ENCODE peak calls at places on chromosomes 12 and 14, in eight cellular contexts. E, J, U, X, S, H, N and W are unnamed samples.

GRCh38 chr12:98397323-98398105 is 117.9 kb upstream of the TMPO start:
- DNase-seq in E (peak; percentile 88), X (peak; percentile 67), S (no peak), U (peak; percentile 80), J (peak; percentile 83), N (peak; percentile 84), H (peak; percentile 82), W (peak; percentile 81)

GRCh38 chr14:58752782-58753181 is 115.0 kb downstream of the DACT1 start:
- DNase-seq in U (no peak), E (no peak), J (peak; percentile 88), N (peak; percentile 87), H (peak; percentile 91), S (no peak), X (no peak), W (no peak)

GRCh38 chr12:122819209-122819805 is 15.9 kb upstream of the HIP1R start:
- DNase-seq in E (no peak), J (no peak), N (no peak), X (no peak), U (no peak), H (no peak), S (no peak), W (no peak)

GRCh38 chr14:50320279-50320678 is 8.2 kb downstream of the DMAC2L start:
- DNase-seq in U (no peak), S (peak; percentile 39), E (no peak), N (no peak), X (peak; percentile 55), H (no peak), J (no peak), W (no peak)

GRCh38 chr12:67772276-67773169 is 124.0 kb downstream of the DYRK2 start:
- DNase-seq in E (no peak), X (no peak), N (no peak), S (peak; percentile 60), H (peak; percentile 16), U (no peak), J (no peak), W (no peak)

GRCh38 chr12:30898846-30899245 is 27.7 kb upstream of the TSPAN11 start:
- DNase-seq in S (no peak), J (no peak), E (no peak), N (no peak), U (no peak), H (no peak), X (no peak), W (no peak)

GRCh38 chr14:98822917-98823316 is 449.1 kb downstream of the BCL11B start:
- DNase-seq in E (no peak), J (no peak), H (no peak), N (no peak), S (no peak), X (no peak), U (no peak), W (no peak)

GRCh38 chr12:69027411-69027811 is 94.4 kb upstream of the CPM start:
- DNase-seq in H (no peak), X (no peak), E (no peak), N (no peak), J (no peak), U (no peak), S (no peak), W (no peak)

GRCh38 chr12:89895101-89895500 is 186.5 kb upstream of the ATP2B1 start:
- DNase-seq in H (no peak), E (no peak), U (no peak), X (no peak), S (no peak), N (no peak), J (no peak), W (no peak)

GRCh38 chr14:100370003-100370402 is 46.9 kb downstream of the SLC25A47 start:
- DNase-seq in S (no peak), N (no peak), X (no peak), J (no peak), U (no peak), H (no peak), E (no peak), W (no peak)

GRCh38 chr12:96236221-96236822 is 42.1 kb downstream of the ELK3 start:
- DNase-seq in J (no peak), S (no peak), N (peak; percentile 75), X (no peak), U (no peak), E (no peak), H (peak; percentile 19), W (peak; percentile 67)

GRCh38 chr12:20144341-20144740 is 224.0 kb upstream of the PDE3A start:
- DNase-seq in J (no peak), X (no peak), N (no peak), E (no peak), S (no peak), H (no peak), U (no peak), W (no peak)

GRCh38 chr12:57089259-57090245 is 638 bp downstream of the NAB2 start:
- DNase-seq in E (peak; percentile 61), N (peak; percentile 86), X (no peak), H (peak; percentile 73), S (no peak), J (peak; percentile 88), U (no peak), W (no peak)

GRCh38 chr12:48824112-48824511 is 5.8 kb downstream of the CACNB3 start:
- DNase-seq in J (peak; percentile 59), X (no peak), U (no peak), N (no peak), S (no peak), H (no peak), E (no peak), W (no peak)

GRCh38 chr12:50387487-50387886 is 8.9 kb downstream of the FAM186A start:
- DNase-seq in J (no peak), H (no peak), U (no peak), S (no peak), X (peak; percentile 47), N (no peak), E (no peak), W (no peak)

GRCh38 chr14:81594012-81594411 is 60.4 kb upstream of the SEL1L start:
- DNase-seq in J (no peak), H (peak; percentile 92), U (no peak), N (no peak), X (no peak), S (no peak), E (no peak), W (no peak)

GRCh38 chr14:51419685-51420084 is 179.6 kb downstream of the TMX1 start:
- DNase-seq in S (no peak), X (no peak), U (no peak), N (no peak), E (no peak), J (no peak), H (no peak), W (peak; percentile 86)

GRCh38 chr12:18332173-18332572 is 70.9 kb downstream of the PIK3C2G start:
- DNase-seq in S (no peak), X (no peak), N (no peak), U (no peak), J (no peak), H (no peak), E (no peak), W (no peak)

GRCh38 chr12:16300222-16300621 is 22.7 kb upstream of the SLC15A5 start:
- DNase-seq in H (no peak), N (no peak), J (no peak), X (no peak), U (no peak), S (peak; percentile 39), E (no peak), W (no peak)

DNA sequence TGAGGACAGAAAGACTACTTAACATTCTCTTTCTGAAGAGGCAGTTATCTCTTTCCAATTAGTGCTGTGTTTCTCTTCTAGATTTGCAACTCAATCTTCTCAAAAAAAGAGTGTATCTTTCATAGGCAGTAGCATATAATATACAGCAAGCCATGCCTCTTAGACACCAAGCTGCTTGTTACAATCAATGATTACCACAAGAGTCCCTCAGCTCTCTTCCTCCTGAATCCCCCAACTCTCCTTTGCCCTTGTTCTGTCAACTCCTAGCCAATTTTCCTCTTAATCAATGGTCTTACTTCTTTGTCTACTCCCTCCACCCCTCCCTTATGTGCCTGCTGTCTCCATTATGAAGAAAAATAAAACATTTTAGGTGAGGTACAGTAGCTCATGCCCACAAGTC is 2.6 kb downstream of the TMTC1 start:
- DNase-seq in U (no peak), S (no peak), N (no peak), H (no peak), X (no peak), E (no peak), J (no peak), W (no peak)
- H3K4me3 ChIP-seq in U (no peak overlapping the region), S (peak overlapping the region; percentile 79), N (peak overlapping the region; percentile 80), H (no peak overlapping the region), X (peak overlapping the region; percentile 75), E (no peak overlapping the region), J (peak overlapping the region; percentile 70), W (no peak overlapping the region)

GRCh38 chr14:20334017-20334416 is 938 bp upstream of the CCNB1IP1 start:
- DNase-seq in X (no peak), N (no peak), H (no peak), U (no peak), S (no peak), E (no peak), J (no peak), W (no peak)
- H3K4me3 ChIP-seq in X (no peak overlapping the region), N (no peak overlapping the region), H (no peak overlapping the region), U (no peak overlapping the region), S (no peak overlapping the region), E (no peak overlapping the region), J (no peak overlapping the region), W (no peak overlapping the region)

GRCh38 chr14:104589338-104590195 is 10.0 kb downstream of the C14orf180 start:
- DNase-seq in H (no peak), X (no peak), E (no peak), J (no peak), S (no peak), U (no peak), N (no peak), W (no peak)

GRCh38 chr14:104585966-104586702 is 6.6 kb downstream of the C14orf180 start:
- DNase-seq in X (no peak), J (no peak), S (no peak), U (no peak), E (no peak), H (no peak), N (no peak), W (no peak)

GRCh38 chr14:104588066-104588857 is 8.7 kb downstream of the C14orf180 start:
- DNase-seq in X (no peak), J (no peak), E (no peak), N (no peak), U (no peak), S (no peak), H (no peak), W (no peak)

GRCh38 chr14:104586832-104587620 is 7.5 kb downstream of the C14orf180 start:
- DNase-seq in X (peak; percentile 14), U (no peak), H (peak; percentile 16), S (no peak), N (no peak), J (no peak), E (no peak), W (no peak)

DNA sequence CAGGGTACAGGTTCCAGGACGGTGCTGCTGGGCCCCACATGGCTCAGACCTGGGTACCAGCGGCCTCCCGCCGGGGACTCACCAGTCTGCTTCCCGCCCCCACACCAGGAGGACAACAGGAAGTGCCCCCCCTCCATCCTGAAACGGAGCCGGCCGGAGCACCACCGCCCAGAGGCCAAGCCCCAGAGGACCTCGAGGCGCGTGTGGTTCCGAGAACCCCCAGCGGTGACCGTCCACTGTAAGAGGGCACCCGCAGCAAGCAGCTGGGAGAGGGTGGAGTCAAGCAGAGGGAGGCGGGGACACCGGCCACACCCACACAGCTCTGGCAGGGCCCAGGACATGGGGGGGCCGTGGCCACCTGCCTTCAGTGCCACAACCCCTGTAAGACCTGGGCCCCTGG is 8.1 kb downstream of the C14orf180 start:
- DNase-seq in S (no peak), U (no peak), X (no peak), J (no peak), H (no peak), E (no peak), N (no peak), W (no peak)
- H3K4me3 ChIP-seq in S (no peak overlapping the region), U (no peak overlapping the region), X (no peak overlapping the region), J (no peak overlapping the region), H (no peak overlapping the region), E (no peak overlapping the region), N (no peak overlapping the region), W (no peak overlapping the region)

GRCh38 chr12:6360578-6361490 is 14.5 kb downstream of the SCNN1A start:
- DNase-seq in N (no peak), U (no peak), H (no peak), E (no peak), X (no peak), J (no peak), S (no peak), W (no peak)
- H3K4me3 ChIP-seq in N (no peak overlapping the region), U (no peak overlapping the region), H (no peak overlapping the region), E (no peak overlapping the region), X (no peak overlapping the region), J (no peak overlapping the region), S (no peak overlapping the region), W (no peak overlapping the region)